ENCODE peak calls at places on chromosomes 11 and 22, in five cellular contexts. R is H1, M is A549, A is transverse colon, V is ovary. Z is an unnamed sample.
A peak's percentile ranks its signal among the peaks of the same experiment; 100 is the strongest.

GRCh38 chr11:46554205-46555162 is 39.3 kb downstream of the AMBRA1 start:
- DNase-seq in M (peak; percentile 68), R (no peak), V (no peak), A (no peak), Z (no peak)

GRCh38 chr22:46087816-46088277 is 62.5 kb upstream of the PPARA start:
- DNase-seq in A (peak; percentile 80), R (no peak), V (peak; percentile 88), M (no peak), Z (peak; percentile 96)

GRCh38 chr11:86632499-86633269 is 39.7 kb downstream of the ME3 start:
- DNase-seq in A (no peak), M (peak; percentile 89), V (no peak), R (peak; percentile 39), Z (no peak)

GRCh38 chr11:29527391-29527936 is 489.4 kb downstream of the KCNA4 start:
- DNase-seq in R (no peak), V (no peak), A (no peak), M (peak; percentile 4), Z (no peak)

GRCh38 chr11:93216511-93217121 is 18.8 kb upstream of the SLC36A4 start:
- DNase-seq in V (no peak), A (no peak), M (no peak), R (no peak), Z (no peak)

GRCh38 chr11:1233351-1234053 is 10.6 kb downstream of the MUC5B start:
- DNase-seq in R (no peak), M (no peak), A (peak; percentile 81), V (no peak), Z (peak; percentile 60)

GRCh38 chr11:35274909-35275807 is 136.2 kb downstream of the CD44 start:
- DNase-seq in A (peak; percentile 57), R (no peak), M (peak; percentile 27), V (no peak), Z (peak; percentile 77)

GRCh38 chr11:112293614-112294013 is 33.0 kb upstream of the PLET1 start:
- DNase-seq in R (no peak), A (no peak), M (no peak), V (no peak), Z (no peak)

GRCh38 chr22:44702479-44703219 is 645 bp downstream of the PRR5 start:
- DNase-seq in M (no peak), V (peak; percentile 46), A (no peak), R (no peak), Z (no peak)

GRCh38 chr22:36419177-36419911 is 31.6 kb upstream of the MYH9 start:
- DNase-seq in V (peak; percentile 79), A (peak; percentile 67), M (no peak), R (no peak), Z (no peak)
- TF ChIP-seq EP300 in V (no peak), A (no peak), M (no peak), R (no peak), Z (no peak)

DNA sequence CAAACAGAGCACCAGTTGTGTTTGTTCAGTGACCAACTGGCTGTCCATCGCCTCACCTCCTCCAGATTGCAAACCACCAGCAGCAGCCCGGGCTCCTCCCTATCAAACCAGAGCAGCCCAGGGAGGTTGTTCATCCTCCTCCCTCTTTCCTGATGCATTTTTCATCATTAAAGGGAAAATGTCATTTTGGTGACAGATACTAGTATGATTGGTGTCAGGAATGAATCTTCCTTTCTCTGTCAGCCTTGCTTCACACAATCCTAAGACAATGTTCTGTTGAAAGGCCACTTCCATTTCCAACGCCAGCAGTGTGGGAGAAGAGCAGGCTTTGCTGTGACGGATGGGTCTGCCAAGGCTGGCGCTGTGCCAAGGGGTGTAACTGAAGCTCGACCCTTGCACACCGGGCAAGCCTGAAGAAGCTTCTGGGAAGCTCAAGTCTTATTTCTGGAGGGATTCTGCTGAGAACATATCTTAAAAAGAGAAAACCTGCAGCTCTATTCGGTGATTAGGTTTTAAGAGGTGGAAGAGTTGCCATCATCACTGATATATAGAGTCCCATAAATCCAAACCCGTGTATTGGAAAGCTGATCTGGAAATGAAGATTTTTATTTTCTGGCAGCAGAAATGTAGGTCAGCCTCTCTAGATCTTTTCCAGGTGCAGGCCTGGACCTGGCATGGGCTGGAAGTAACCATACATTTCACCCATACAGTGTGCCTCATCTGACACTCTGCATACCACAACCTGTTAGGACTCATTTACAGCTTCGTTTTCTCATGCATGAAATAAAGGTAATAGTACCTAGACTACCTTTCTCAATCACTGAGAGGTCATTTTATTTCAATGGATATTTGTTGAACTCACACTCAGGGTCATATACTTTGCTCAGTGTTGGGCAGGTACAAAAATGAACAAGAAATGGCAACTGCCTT is 524.5 kb downstream of the NTM start:
- DNase-seq in V (no peak), R (no peak), A (no peak), M (no peak), Z (no peak)
- TF ChIP-seq CTCF in V (no peak), R (no peak), A (no peak), M (no peak), Z (no peak)

GRCh38 chr11:2825261-2825885 is 60.2 kb downstream of the CDKN1C start:
- DNase-seq in V (peak; percentile 79), R (no peak), M (no peak), A (peak; percentile 76), Z (peak; percentile 94)
- TF ChIP-seq EP300 in V (no peak), R (no peak), M (no peak), A (no peak), Z (peak; percentile 80)

GRCh38 chr11:97610854-97611253 is 1221.0 kb downstream of the JRKL start:
- DNase-seq in R (no peak), V (no peak), M (no peak), A (no peak), Z (no peak)
- TF ChIP-seq CTCF in R (peak; percentile 49), V (no peak), M (no peak), A (no peak), Z (no peak)

DNA sequence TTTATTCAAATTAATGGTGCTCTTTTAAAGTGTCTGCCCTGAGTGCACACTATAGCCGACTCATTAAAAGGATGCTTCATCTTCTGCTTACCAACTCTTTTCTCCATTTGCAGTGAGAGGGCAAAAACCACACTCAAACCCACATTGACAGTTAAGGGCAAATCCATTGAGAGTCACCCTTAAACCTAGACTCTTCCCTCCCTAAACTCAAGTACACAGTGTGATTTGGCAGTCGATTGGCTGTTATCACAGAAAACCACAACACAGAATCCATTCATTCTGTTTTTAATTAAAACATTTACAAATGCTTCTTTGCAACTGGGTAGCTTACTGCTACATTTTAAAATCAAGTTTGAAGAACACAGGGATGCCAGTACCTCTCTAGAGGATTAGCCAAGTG is 120.0 kb downstream of the CADM1 start:
- DNase-seq in A (no peak), M (no peak), V (no peak), R (no peak), Z (no peak)
- TF ChIP-seq EP300 in A (no peak), M (no peak), V (no peak), R (no peak), Z (no peak)

DNA sequence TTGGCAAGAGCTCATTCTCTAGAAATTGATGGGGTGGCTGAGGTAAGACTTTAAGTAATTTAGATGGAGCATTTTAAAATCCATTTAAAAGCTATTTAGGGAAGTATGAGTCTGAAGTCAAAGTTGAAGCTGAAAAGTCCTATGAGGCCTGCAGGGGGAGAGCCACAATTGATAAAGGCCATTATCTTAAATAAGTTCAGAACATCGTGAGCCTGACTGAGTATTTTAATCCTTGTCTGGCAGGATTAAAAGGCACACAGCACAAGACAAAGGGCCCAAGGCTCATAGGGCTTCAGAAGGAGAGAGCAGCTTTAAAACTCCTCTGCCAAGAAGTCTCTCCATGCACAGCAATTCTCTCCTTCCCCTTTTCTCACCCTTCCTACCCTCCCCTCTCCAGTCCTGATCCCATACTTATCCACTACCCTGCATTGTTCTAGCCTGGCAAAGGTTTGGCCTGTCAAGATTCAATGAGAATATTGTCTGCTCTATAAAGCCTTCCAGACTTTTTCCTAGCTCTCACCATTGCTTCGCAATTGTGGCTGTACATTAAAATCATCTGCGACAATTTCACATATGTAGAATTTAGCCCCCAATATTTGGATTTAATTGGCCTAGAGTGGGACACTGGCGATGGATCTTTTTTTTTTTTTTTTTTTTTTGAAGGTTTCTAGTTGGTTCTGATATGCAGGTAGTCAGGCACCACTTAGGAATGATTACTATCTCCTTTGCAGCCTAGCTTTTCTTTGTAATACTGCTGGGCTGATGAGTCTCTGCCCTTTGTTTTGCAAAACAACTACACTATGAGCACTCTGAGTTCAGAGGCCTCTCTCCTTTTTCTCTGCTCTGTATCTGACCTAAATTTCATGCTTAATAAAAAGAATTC is 1312.8 kb downstream of the FAM181B start:
- DNase-seq in V (no peak), M (no peak), R (peak; percentile 17), A (no peak), Z (no peak)
- TF ChIP-seq CTCF in V (no peak), M (no peak), R (no peak), A (no peak), Z (no peak)

GRCh38 chr11:128481135-128481534 is 106.2 kb downstream of the ETS1 start:
- DNase-seq in R (no peak), M (no peak), V (no peak), A (no peak), Z (no peak)
- TF ChIP-seq EP300 in R (no peak), M (no peak), V (peak; percentile 71), A (peak; percentile 59), Z (no peak)